ENCODE peak calls at places on chromosome 15, in ten cellular contexts. W is HS-5; D is HFFc6; P is naive thymus-derived CD8-positive, alpha-beta T cell; C is type B pancreatic cell; B is A549; M is GM10248; H is mammary epithelial cell; E is AG08396; Z is activated T-cell treated with anti-CD3 and anti-CD28 coated beads for 24 hours. T is an unnamed sample.

GRCh38 chr15:77163806-77164384 is 93.0 kb upstream of the TSPAN3 start:
- DNase-seq in W (no peak), D (no peak), P (no peak), C (no peak), B (no peak), M (no peak), H (no peak), E (no peak), Z (no peak), T (no peak)

GRCh38 chr15:73286356-73286755 is 82.4 kb downstream of the HCN4 start:
- DNase-seq in W (no peak), D (peak), P (no peak), C (no peak), B (no peak), M (no peak), H (no peak), E (no peak), Z (no peak), T (no peak)

GRCh38 chr15:83837946-83838571 is 184.1 kb downstream of the ADAMTSL3 start:
- DNase-seq in W (no peak), D (no peak), P (no peak), C (no peak), B (peak), M (peak), H (peak), E (peak), Z (no peak), T (peak)

GRCh38 chr15:58442122-58442521 is 10.3 kb downstream of the LIPC start:
- DNase-seq in W (no peak), D (no peak), P (no peak), C (no peak), B (no peak), M (no peak), H (peak), E (no peak), Z (no peak), T (no peak)

GRCh38 chr15:74843891-74844299 is 939 bp upstream of the ULK3 start:
- DNase-seq in W (no peak), D (no peak), P (no peak), C (no peak), B (no peak), M (no peak), H (no peak), E (no peak), Z (no peak), T (no peak)

GRCh38 chr15:27843146-27843545 is 256.0 kb downstream of the OCA2 start:
- DNase-seq in W (no peak), D (no peak), P (no peak), C (no peak), B (no peak), M (no peak), H (no peak), E (no peak), Z (no peak), T (no peak)

GRCh38 chr15:69524850-69525249 is 72.2 kb downstream of the RPLP1 start:
- DNase-seq in W (no peak), D (no peak), P (no peak), C (no peak), B (no peak), M (no peak), H (no peak), E (no peak), Z (no peak), T (no peak)

GRCh38 chr15:100766225-100767001 is 113.2 kb upstream of the ALDH1A3 start:
- DNase-seq in W (no peak), D (no peak), P (no peak), C (peak), B (no peak), M (peak), H (no peak), E (peak), Z (no peak), T (no peak)

GRCh38 chr15:45635191-45635638 is 386 bp downstream of the SQOR start:
- DNase-seq in W (no peak), D (peak), P (peak), C (no peak), B (peak), M (peak), H (no peak), E (no peak), Z (peak), T (no peak)

GRCh38 chr15:99438691-99439523 is 126.9 kb upstream of the MEF2A start:
- DNase-seq in W (no peak), D (no peak), P (peak), C (peak), B (no peak), M (no peak), H (no peak), E (no peak), Z (no peak), T (no peak)

GRCh38 chr15:64050281-64051092 is 4.2 kb upstream of the DAPK2 start:
- DNase-seq in W (no peak), D (no peak), P (no peak), C (no peak), B (peak), M (no peak), H (no peak), E (no peak), Z (no peak), T (no peak)

GRCh38 chr15:61639491-61639890 is 410.4 kb upstream of the RORA start:
- DNase-seq in W (no peak), D (no peak), P (no peak), C (no peak), B (no peak), M (no peak), H (no peak), E (no peak), Z (no peak), T (no peak)

GRCh38 chr15:31338879-31339557 is 12.4 kb downstream of the KLF13 start:
- DNase-seq in W (no peak), D (peak), P (no peak), C (no peak), B (peak), M (peak), H (peak), E (peak), Z (no peak), T (no peak)

GRCh38 chr15:100114100-100114499 is 227.7 kb downstream of the ADAMTS17 start:
- DNase-seq in W (no peak), D (no peak), P (no peak), C (no peak), B (no peak), M (no peak), H (peak), E (peak), Z (no peak), T (no peak)

GRCh38 chr15:33808720-33809119 is 159.6 kb upstream of the CHRM5 start:
- DNase-seq in W (no peak), D (no peak), P (no peak), C (no peak), B (no peak), M (no peak), H (no peak), E (no peak), Z (no peak), T (no peak)

GRCh38 chr15:53110999-53111398 is 320.9 kb upstream of the ONECUT1 start:
- DNase-seq in W (no peak), D (no peak), P (no peak), C (no peak), B (no peak), M (no peak), H (no peak), E (no peak), Z (no peak), T (no peak)